ENCODE peak calls at places on chromosomes 4 and X, in ten cellular contexts. C is neural progenitor cell; Z is kidney epithelial cell; T is IMR-90; L is heart right ventricle; M is AG10803; V is A549; E is PC-9; R is CD8-positive, alpha-beta T cell; K is prostate gland. O is an unnamed sample.
A peak's percentile ranks its signal among the peaks of the same experiment; 100 is the strongest.

GRCh38 chr4:56871357-56871993 is 36.2 kb upstream of the REST start:
- DNase-seq in C (peak; percentile 86), Z (no peak), T (no peak), L (no peak), M (peak; percentile 43), V (no peak), E (no peak), R (no peak), K (no peak), O (peak; percentile 14)

GRCh38 chr4:112138538-112138937 is 6.7 kb upstream of the FAM241A start:
- DNase-seq in C (no peak), Z (no peak), T (no peak), L (no peak), M (no peak), V (no peak), E (no peak), R (no peak), K (no peak), O (no peak)

GRCh38 chr4:142353149-142353738 is 492.9 kb downstream of the INPP4B start:
- DNase-seq in C (peak; percentile 85), Z (peak; percentile 31), T (peak; percentile 80), L (no peak), M (peak; percentile 85), V (peak; percentile 61), E (peak; percentile 62), R (no peak), K (peak; percentile 16), O (peak; percentile 86)

GRCh38 chr4:156560701-156561100 is 410.9 kb downstream of the PDGFC start:
- DNase-seq in C (no peak), Z (no peak), T (peak; percentile 52), L (no peak), M (no peak), V (no peak), E (no peak), R (no peak), K (no peak), O (no peak)

GRCh38 chr4:138832563-138832962 is 183.0 kb upstream of the NOCT start:
- DNase-seq in C (no peak), Z (no peak), T (no peak), L (no peak), M (no peak), V (no peak), E (no peak), R (no peak), K (no peak), O (no peak)

GRCh38 chr4:139458543-139458942 is 4.6 kb downstream of the RAB33B start:
- DNase-seq in C (no peak), Z (no peak), T (no peak), L (no peak), M (no peak), V (no peak), E (no peak), R (no peak), K (no peak), O (no peak)

GRCh38 chr4:8648816-8649630 is 56.5 kb downstream of the CPZ start:
- DNase-seq in C (no peak), Z (no peak), T (no peak), L (no peak), M (no peak), V (no peak), E (no peak), R (no peak), K (no peak), O (no peak)

GRCh38 chr4:106021737-106022410 is 126.6 kb downstream of the NPNT start:
- DNase-seq in C (no peak), Z (no peak), T (no peak), L (no peak), M (no peak), V (no peak), E (no peak), R (no peak), K (no peak), O (no peak)

GRCh38 chr4:26457412-26457811 is 32.9 kb downstream of the CCKAR start:
- DNase-seq in C (no peak), Z (no peak), T (no peak), L (no peak), M (no peak), V (no peak), E (no peak), R (no peak), K (no peak), O (no peak)

GRCh38 chr4:26455571-26455970 is 34.7 kb downstream of the CCKAR start:
- DNase-seq in C (no peak), Z (no peak), T (no peak), L (no peak), M (no peak), V (no peak), E (no peak), R (no peak), K (no peak), O (no peak)

GRCh38 chr4:26459756-26460530 is 30.3 kb downstream of the CCKAR start:
- DNase-seq in C (no peak), Z (no peak), T (peak; percentile 90), L (no peak), M (peak; percentile 61), V (no peak), E (no peak), R (no peak), K (no peak), O (no peak)

GRCh38 chr4:26458104-26458503 is 32.2 kb downstream of the CCKAR start:
- DNase-seq in C (no peak), Z (no peak), T (peak; percentile 91), L (no peak), M (no peak), V (no peak), E (no peak), R (no peak), K (no peak), O (peak; percentile 80)

DNA sequence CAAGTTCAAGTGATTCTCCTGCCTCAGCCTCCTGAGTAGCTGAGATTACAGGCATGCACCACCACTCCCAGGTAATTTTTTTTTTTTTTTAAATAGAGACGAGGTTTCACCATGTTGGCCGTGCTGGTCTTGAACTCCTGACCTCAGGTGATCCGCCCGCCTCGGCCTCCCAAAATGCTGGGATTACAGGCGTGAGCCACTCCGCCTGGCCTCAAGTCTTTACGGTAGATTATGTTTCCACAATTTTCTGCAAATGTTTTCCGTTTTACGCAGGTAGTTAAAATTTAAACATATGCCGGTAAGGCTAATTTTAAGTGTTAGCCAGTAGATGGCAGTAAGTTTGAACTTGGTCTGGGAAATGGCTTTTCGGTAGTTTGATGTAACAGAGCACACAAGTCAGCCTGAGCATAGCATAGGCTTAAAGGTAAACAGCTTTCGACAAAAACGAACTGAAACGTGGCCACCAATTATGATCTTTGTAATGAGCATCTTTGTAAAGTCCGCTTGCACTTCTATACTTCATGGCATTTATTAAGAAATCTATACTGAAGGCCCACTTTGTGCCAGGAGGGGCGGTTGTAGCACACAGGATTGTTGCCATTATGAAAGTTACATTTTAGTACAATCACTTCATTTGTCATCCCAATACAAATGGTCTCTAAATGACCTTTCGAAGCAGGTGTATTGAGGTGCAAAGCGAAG is 31.1 kb downstream of the CCKAR start:
- DNase-seq in C (peak; percentile 46), Z (peak; percentile 48), T (peak; percentile 86), L (no peak), M (peak; percentile 79), V (peak; percentile 59), E (peak; percentile 35), R (no peak), K (no peak), O (peak; percentile 87)
- TF ChIP-seq CTCF in C (peak; percentile 68), Z (peak; percentile 58), T (peak; percentile 65), L (peak; percentile 59), M (peak; percentile 78), V (peak; percentile 60), E (peak; percentile 68), R (peak; percentile 53), K (peak; percentile 55), O (peak; percentile 71)

GRCh38 chrX:9467181-9467580 is 2.3 kb downstream of the TBL1X start:
- DNase-seq in C (peak; percentile 12), Z (no peak), T (no peak), L (no peak), M (no peak), V (no peak), E (no peak), R (no peak), K (no peak), O (no peak)

GRCh38 chrX:9465380-9466114 is 689 bp downstream of the TBL1X start:
- DNase-seq in C (peak; percentile 40), Z (no peak), T (no peak), L (peak; percentile 22), M (no peak), V (no peak), E (no peak), R (no peak), K (no peak), O (no peak)

GRCh38 chrX:9466115-9466495 is 1.2 kb downstream of the TBL1X start:
- DNase-seq in C (peak; percentile 56), Z (no peak), T (peak; percentile 21), L (peak; percentile 42), M (peak; percentile 21), V (peak; percentile 32), E (no peak), R (no peak), K (peak; percentile 29), O (no peak)

GRCh38 chrX:9467751-9468150 is 2.9 kb downstream of the TBL1X start:
- DNase-seq in C (peak; percentile 29), Z (no peak), T (peak; percentile 9), L (no peak), M (no peak), V (no peak), E (no peak), R (no peak), K (no peak), O (no peak)

DNA sequence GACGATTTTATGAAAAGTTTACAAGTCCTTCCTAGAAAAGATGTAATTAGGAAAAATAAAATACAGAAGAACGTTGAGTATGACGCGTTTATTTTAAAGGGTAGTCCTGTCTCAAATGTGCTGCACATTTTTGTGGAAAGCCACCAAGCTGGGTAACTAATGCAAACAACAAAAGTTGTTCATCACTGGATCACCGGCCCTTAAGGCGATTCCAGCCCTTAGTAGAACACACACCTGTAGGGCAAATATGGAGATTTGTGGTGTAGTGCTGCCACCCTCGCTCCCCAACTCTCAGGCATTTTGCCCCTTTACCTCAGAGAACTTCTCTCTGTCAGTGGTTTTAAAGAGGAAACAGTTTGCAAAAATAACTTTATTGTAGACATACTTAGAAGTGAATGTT is 1.9 kb downstream of the TBL1X start:
- DNase-seq in C (no peak), Z (no peak), T (no peak), L (no peak), M (no peak), V (no peak), E (no peak), R (no peak), K (no peak), O (no peak)
- H3K4me3 ChIP-seq in C (peak overlapping the region; percentile 78), Z (peak overlapping the region; percentile 61), T (peak overlapping the region; percentile 60), L (peak overlapping the region; percentile 72), M (peak overlapping the region; percentile 64), V (peak overlapping the region; percentile 91), E (peak overlapping the region; percentile 73), R (peak overlapping the region; percentile 60), K (no peak overlapping the region), O (peak overlapping the region; percentile 62)

GRCh38 chr4:153645183-153645582 is 38.9 kb upstream of the TLR2 start:
- DNase-seq in C (no peak), Z (no peak), T (no peak), L (no peak), M (no peak), V (no peak), E (no peak), R (no peak), K (no peak), O (no peak)
- TF ChIP-seq CTCF in C (peak; percentile 31), Z (peak; percentile 20), T (peak; percentile 15), L (no peak), M (peak; percentile 15), V (no peak), E (peak; percentile 34), R (peak; percentile 19), K (no peak), O (peak; percentile 42)

DNA sequence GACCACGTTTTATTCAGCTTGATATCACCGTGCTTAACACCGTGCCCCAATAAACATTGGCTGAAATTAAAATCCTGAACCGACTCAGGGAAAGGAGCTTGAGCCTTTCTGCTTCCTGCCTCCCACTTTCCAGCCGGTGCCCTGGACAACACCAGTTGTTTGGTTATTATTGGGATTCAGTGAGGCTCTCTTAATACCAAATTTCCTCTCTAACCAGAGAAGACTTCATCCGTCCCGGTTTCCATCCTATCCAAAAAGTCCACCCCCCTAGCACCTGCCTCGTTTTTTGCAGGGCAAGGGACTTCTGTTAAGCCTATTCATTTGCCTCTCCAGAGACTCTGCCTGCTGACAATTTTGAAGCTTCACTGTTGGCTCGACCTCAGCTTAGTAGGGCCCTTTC is 649 bp upstream of the PRSS12 start:
- DNase-seq in C (peak; percentile 54), Z (no peak), T (no peak), L (no peak), M (no peak), V (no peak), E (no peak), R (no peak), K (no peak), O (no peak)
- H3K4me3 ChIP-seq in C (peak overlapping the region; percentile 53), Z (peak overlapping the region; percentile 50), T (peak overlapping the region; percentile 92), L (no peak overlapping the region), M (peak overlapping the region; percentile 71), V (peak overlapping the region; percentile 70), E (peak overlapping the region; percentile 59), R (peak overlapping the region; percentile 35), K (no peak overlapping the region), O (peak overlapping the region; percentile 64)